ENCODE peak calls at places on chromosome X, in seven cellular contexts. N, J, E, P, C, B and R are unnamed samples.
A peak's percentile ranks its signal among the peaks of the same experiment; 100 is the strongest.

GRCh38 chrX:130704053-130705038 is 198.7 kb downstream of the ENOX2 start:
- DNase-seq in N (peak; percentile 69), J (no peak), E (no peak), P (no peak), C (no peak), B (no peak), R (no peak)

GRCh38 chrX:68832101-68832416 is 3.2 kb downstream of the EFNB1 start:
- DNase-seq in N (peak; percentile 83), J (peak; percentile 41), E (no peak), P (no peak), C (no peak), B (peak; percentile 68), R (no peak)

GRCh38 chrX:8189096-8189830 is 18.2 kb upstream of the VCX2 start:
- DNase-seq in N (no peak), J (no peak), E (no peak), P (no peak), C (no peak), B (no peak), R (no peak)

GRCh38 chrX:110992611-110993010 is 103.4 kb upstream of the PAK3 start:
- DNase-seq in N (peak; percentile 13), J (peak; percentile 65), E (peak; percentile 32), P (no peak), C (no peak), B (no peak), R (no peak)

GRCh38 chrX:15882704-15883539 is 28.3 kb upstream of the AP1S2 start:
- DNase-seq in N (peak; percentile 43), J (no peak), E (no peak), P (no peak), C (no peak), B (no peak), R (peak; percentile 2)

GRCh38 chrX:56284269-56284668 is 52.1 kb downstream of the KLF8 start:
- DNase-seq in N (no peak), J (no peak), E (no peak), P (no peak), C (no peak), B (no peak), R (no peak)

GRCh38 chrX:43693602-43694406 is 37.7 kb downstream of the MAOA start:
- DNase-seq in N (no peak), J (no peak), E (peak; percentile 55), P (no peak), C (no peak), B (peak; percentile 34), R (no peak)

GRCh38 chrX:153877571-153878261 is 8.3 kb downstream of the L1CAM start:
- DNase-seq in N (no peak), J (no peak), E (no peak), P (no peak), C (no peak), B (no peak), R (no peak)

GRCh38 chrX:149504226-149504914 is 736 bp downstream of the IDS start:
- DNase-seq in N (no peak), J (peak; percentile 27), E (peak; percentile 19), P (no peak), C (peak; percentile 50), B (peak; percentile 41), R (peak; percentile 63)

GRCh38 chrX:107448625-107449468 is 605 bp upstream of the FRMPD3 start:
- DNase-seq in N (no peak), J (peak; percentile 64), E (no peak), P (no peak), C (peak; percentile 5), B (no peak), R (no peak)

GRCh38 chrX:148947399-148948025 is 447.1 kb downstream of the AFF2 start:
- DNase-seq in N (no peak), J (no peak), E (no peak), P (no peak), C (no peak), B (no peak), R (no peak)

GRCh38 chrX:111465664-111466063 is 45.8 kb upstream of the SERTM2 start:
- DNase-seq in N (no peak), J (no peak), E (no peak), P (no peak), C (no peak), B (no peak), R (no peak)

GRCh38 chrX:28552882-28553829 is 34.1 kb upstream of the IL1RAPL1 start:
- DNase-seq in N (no peak), J (no peak), E (no peak), P (no peak), C (no peak), B (no peak), R (no peak)

GRCh38 chrX:85906399-85906798 is 141.0 kb downstream of the CHM start:
- DNase-seq in N (no peak), J (no peak), E (no peak), P (no peak), C (no peak), B (no peak), R (no peak)

GRCh38 chrX:716136-716535 is 85.5 kb downstream of the SHOX start:
- DNase-seq in N (no peak), J (no peak), E (no peak), P (no peak), C (no peak), B (no peak), R (no peak)

GRCh38 chrX:95248386-95248785 is 1436.3 kb upstream of the DIAPH2 start:
- DNase-seq in N (no peak), J (no peak), E (no peak), P (no peak), C (no peak), B (no peak), R (no peak)

GRCh38 chrX:17425151-17425550 is 50.2 kb downstream of the NHS start:
- DNase-seq in N (peak; percentile 31), J (no peak), E (no peak), P (no peak), C (no peak), B (no peak), R (no peak)

GRCh38 chrX:130055103-130055502 is 55.2 kb downstream of the ELF4 start:
- DNase-seq in N (peak; percentile 69), J (no peak), E (no peak), P (no peak), C (no peak), B (no peak), R (no peak)

GRCh38 chrX:80755174-80755573 is 54.5 kb downstream of the BRWD3 start:
- DNase-seq in N (no peak), J (no peak), E (no peak), P (no peak), C (no peak), B (no peak), R (no peak)

GRCh38 chrX:27555514-27555913 is 34.6 kb upstream of the DCAF8L2 start:
- DNase-seq in N (peak; percentile 40), J (peak; percentile 65), E (peak; percentile 35), P (no peak), C (no peak), B (no peak), R (no peak)

GRCh38 chrX:115560211-115560977 is 580 bp upstream of the PLS3 start:
- DNase-seq in N (peak; percentile 75), J (no peak), E (peak; percentile 38), P (peak; percentile 67), C (no peak), B (no peak), R (peak; percentile 86)

GRCh38 chrX:46459603-46460002 is 85.6 kb downstream of the ZNF674 start:
- DNase-seq in N (no peak), J (no peak), E (no peak), P (no peak), C (no peak), B (no peak), R (no peak)

GRCh38 chrX:140439455-140439854 is 65.4 kb downstream of the SOX3 start:
- DNase-seq in N (no peak), J (peak; percentile 92), E (peak; percentile 8), P (no peak), C (no peak), B (no peak), R (no peak)

GRCh38 chrX:119617511-119618164 is 11.4 kb upstream of the NKRF start:
- DNase-seq in N (no peak), J (peak; percentile 36), E (no peak), P (no peak), C (no peak), B (no peak), R (no peak)

GRCh38 chrX:119622356-119623232 is 16.4 kb upstream of the NKRF start:
- DNase-seq in N (peak; percentile 79), J (no peak), E (no peak), P (no peak), C (no peak), B (no peak), R (no peak)

GRCh38 chrX:119614776-119615175 is 8.6 kb upstream of the NKRF start:
- DNase-seq in N (no peak), J (no peak), E (no peak), P (no peak), C (no peak), B (no peak), R (no peak)

GRCh38 chrX:119624417-119624816 is 18.2 kb upstream of the NKRF start:
- DNase-seq in N (no peak), J (no peak), E (no peak), P (no peak), C (no peak), B (no peak), R (no peak)

DNA sequence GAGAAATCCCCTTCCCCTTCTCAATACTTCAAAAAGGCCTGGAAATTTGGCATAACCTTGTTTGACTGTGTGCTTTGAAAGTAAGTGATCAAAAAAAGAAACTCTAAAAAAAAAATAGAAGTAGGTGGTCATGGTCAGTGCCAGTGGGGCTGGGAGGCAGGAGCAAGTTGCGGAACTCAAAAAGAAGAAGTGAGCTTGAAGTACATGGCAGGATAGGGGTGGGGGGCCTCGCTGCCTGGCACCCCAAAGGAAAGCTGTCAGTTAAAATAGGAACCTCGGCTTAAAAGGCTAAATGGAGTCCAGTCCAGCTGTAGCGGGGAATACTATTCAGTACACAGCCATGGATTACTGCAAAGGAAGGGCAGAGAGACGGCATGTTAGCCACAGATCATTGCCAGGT is 12.2 kb upstream of the NKRF start:
- DNase-seq in N (no peak), J (no peak), E (no peak), P (no peak), C (no peak), B (peak; percentile 48), R (no peak)
- H3K4me1 ChIP-seq in N (no peaks in the 10 kb centered on the region), J (no peaks in the 10 kb centered on the region), E (no peaks in the 10 kb centered on the region), P (no peaks in the 10 kb centered on the region), C (no peaks in the 10 kb centered on the region), B (no peaks in the 10 kb centered on the region), R (no peaks in the 10 kb centered on the region)

GRCh38 chrX:47543496-47543895 is 17.5 kb upstream of the ARAF start:
- DNase-seq in N (no peak), J (no peak), E (no peak), P (no peak), C (no peak), B (no peak), R (no peak)

GRCh38 chrX:47539860-47540259 is 21.1 kb upstream of the ARAF start:
- DNase-seq in N (peak; percentile 32), J (no peak), E (no peak), P (no peak), C (no peak), B (no peak), R (no peak)

GRCh38 chrX:47540754-47541538 is 20.1 kb upstream of the ARAF start:
- DNase-seq in N (peak; percentile 92), J (peak; percentile 84), E (peak; percentile 77), P (peak; percentile 83), C (no peak), B (peak; percentile 83), R (peak; percentile 50)
- H3K4me1 ChIP-seq in N (no peaks in the 10 kb centered on the region), J (no peaks in the 10 kb centered on the region), E (peaks cover 5% of the 10 kb centered on the region), P (no peaks in the 10 kb centered on the region), C (no peaks in the 10 kb centered on the region), B (no peaks in the 10 kb centered on the region), R (no peaks in the 10 kb centered on the region)

GRCh38 chrX:150846130-150846529 is 52.3 kb downstream of the CD99L2 start:
- DNase-seq in N (no peak), J (no peak), E (no peak), P (no peak), C (no peak), B (no peak), R (no peak)
- H3K4me1 ChIP-seq in N (peaks cover 1% of the 10 kb centered on the region), J (no peaks in the 10 kb centered on the region), E (no peaks in the 10 kb centered on the region), P (peaks cover 7% of the 10 kb centered on the region), C (no peaks in the 10 kb centered on the region), B (no peaks in the 10 kb centered on the region), R (peaks cover 11% of the 10 kb centered on the region)

GRCh38 chrX:33175201-33175600 is 36.1 kb downstream of the DMD start:
- DNase-seq in N (no peak), J (no peak), E (no peak), P (no peak), C (no peak), B (no peak), R (no peak)
- H3K4me1 ChIP-seq in N (no peaks in the 10 kb centered on the region), J (no peaks in the 10 kb centered on the region), E (no peaks in the 10 kb centered on the region), P (no peaks in the 10 kb centered on the region), C (no peaks in the 10 kb centered on the region), B (no peaks in the 10 kb centered on the region), R (no peaks in the 10 kb centered on the region)